ENCODE peak calls at places on chromosomes 7 and 10, in seven cellular contexts. Q is K562, P is right lobe of liver, W is H1, M is ovary, R is HCT116, U is breast epithelium. Z is an unnamed sample. For H3K36me3, the result is how much of the 10 kb centered on the place peaks cover.

GRCh38 chr7:33905389-33906032 is at the start of gene BMPER:
- DNase-seq in P (peak), U (no peak), R (no peak), Q (no peak), M (peak), W (peak), Z (peak)

GRCh38 chr7:146401939-146402338 is 285.3 kb downstream of the CNTNAP2 start:
- DNase-seq in M (no peak), U (no peak), P (no peak), W (no peak), R (no peak), Q (no peak), Z (no peak)

GRCh38 chr7:75971309-75971960 is 23.0 kb downstream of the TMEM120A start:
- DNase-seq in Q (no peak), R (no peak), W (no peak), M (no peak), P (peak), U (no peak), Z (no peak)

GRCh38 chr10:73529089-73529832 is 33.4 kb upstream of the PPP3CB start:
- DNase-seq in Q (peak), R (peak), P (no peak), M (peak), U (peak), W (peak), Z (peak)

GRCh38 chr10:1604246-1604645 is 133.1 kb downstream of the ADARB2 start:
- DNase-seq in R (no peak), Q (no peak), M (no peak), P (no peak), U (no peak), W (no peak), Z (no peak)

GRCh38 chr10:121216295-121216694 is 365.1 kb downstream of the WDR11 start:
- DNase-seq in R (no peak), P (no peak), W (no peak), M (no peak), U (no peak), Q (no peak), Z (no peak)

GRCh38 chr7:158270106-158270775 is 317.4 kb downstream of the PTPRN2 start:
- DNase-seq in Q (no peak), U (no peak), R (no peak), P (no peak), W (no peak), M (no peak), Z (no peak)

GRCh38 chr7:132034748-132035416 is 478.5 kb upstream of the PODXL start:
- DNase-seq in M (no peak), U (no peak), Q (no peak), R (no peak), W (no peak), P (no peak), Z (no peak)

GRCh38 chr10:88256013-88256680 is 327.0 kb downstream of the RNLS start:
- DNase-seq in M (peak), U (no peak), W (no peak), P (no peak), Q (no peak), R (no peak), Z (no peak)

GRCh38 chr10:18397886-18398285 is 253.5 kb downstream of the NSUN6 start:
- DNase-seq in P (no peak), U (no peak), W (no peak), Q (no peak), M (no peak), R (no peak), Z (no peak)

GRCh38 chr10:11689945-11690736 is 52.0 kb upstream of the ECHDC3 start:
- DNase-seq in U (no peak), Q (no peak), W (no peak), P (no peak), R (no peak), M (no peak), Z (no peak)

GRCh38 chr7:42156541-42156865 is 80.5 kb downstream of the GLI3 start:
- DNase-seq in P (no peak), R (no peak), U (peak), M (no peak), Q (no peak), W (no peak), Z (no peak)

GRCh38 chr7:67843001-67843400 is 846.4 kb downstream of the TYW1 start:
- DNase-seq in U (no peak), Q (no peak), R (no peak), W (no peak), P (no peak), M (no peak), Z (no peak)

GRCh38 chr10:3886666-3887251 is 101.8 kb upstream of the KLF6 start:
- DNase-seq in P (peak), R (no peak), W (no peak), Q (no peak), U (peak), M (peak), Z (no peak)

GRCh38 chr10:31602541-31603244 is 283.7 kb downstream of the ZEB1 start:
- DNase-seq in Q (no peak), M (peak), P (peak), U (peak), R (no peak), W (peak), Z (peak)

GRCh38 chr7:5349005-5349380 is 66.2 kb downstream of the SLC29A4 start:
- DNase-seq in R (no peak), W (no peak), P (no peak), Q (no peak), U (no peak), M (no peak), Z (no peak)

GRCh38 chr7:155530601-155531000 is 15.8 kb downstream of the CNPY1 start:
- DNase-seq in U (no peak), R (no peak), M (no peak), W (no peak), Q (no peak), P (no peak), Z (no peak)

GRCh38 chr10:110076559-110077318 is 69.0 kb downstream of the ADD3 start:
- DNase-seq in U (no peak), R (peak), W (no peak), M (peak), P (no peak), Q (no peak), Z (peak)

GRCh38 chr10:6200588-6201510 is 1.9 kb upstream of the PFKFB3 start:
- DNase-seq in W (peak), Q (peak), P (peak), U (no peak), R (no peak), M (peak), Z (peak)

GRCh38 chr10:117439243-117439912 is 64.1 kb upstream of the PDZD8 start:
- DNase-seq in Q (no peak), W (no peak), M (peak), P (no peak), R (no peak), U (no peak), Z (peak)

GRCh38 chr7:25954395-25954794 is 197.6 kb upstream of the NFE2L3 start:
- DNase-seq in M (no peak), Q (no peak), R (no peak), P (no peak), W (no peak), U (no peak), Z (no peak)

GRCh38 chr10:100826661-100826982 is 81.2 kb downstream of the PAX2 start:
- DNase-seq in W (no peak), P (no peak), R (no peak), Q (no peak), U (no peak), M (no peak), Z (no peak)

GRCh38 chr7:72265071-72265470 is 147.1 kb downstream of the CALN1 start:
- DNase-seq in M (no peak), Q (no peak), U (no peak), W (no peak), R (no peak), P (no peak), Z (no peak)

GRCh38 chr7:112204776-112205347 is 1.3 kb downstream of the DOCK4 start:
- DNase-seq in R (no peak), M (no peak), W (no peak), P (no peak), Q (no peak), U (no peak), Z (no peak)

GRCh38 chr10:27537812-27538211 is 33.7 kb downstream of the RAB18 start:
- DNase-seq in W (no peak), R (no peak), U (no peak), Q (no peak), P (no peak), M (no peak), Z (no peak)

GRCh38 chr10:1392127-1392526 is 335.9 kb downstream of the WDR37 start:
- DNase-seq in W (no peak), M (no peak), R (no peak), P (no peak), Q (no peak), U (peak), Z (no peak)

GRCh38 chr7:130154501-130155317 is 50.5 kb downstream of the TMEM209 start:
- DNase-seq in Q (peak), P (no peak), R (no peak), W (peak), U (no peak), M (no peak), Z (no peak)

GRCh38 chr7:117479480-117480224 is at the start of gene CFTR:
- DNase-seq in P (peak), U (no peak), R (no peak), M (peak), Q (no peak), W (peak), Z (peak)

GRCh38 chr7:107029061-107029763 is 15.3 kb upstream of the PRKAR2B start:
- DNase-seq in Q (peak), P (no peak), M (no peak), U (no peak), R (no peak), W (no peak), Z (no peak)

GRCh38 chr7:127021857-127022256 is 230.9 kb downstream of the GRM8 start:
- DNase-seq in M (no peak), W (no peak), R (no peak), P (no peak), U (no peak), Q (no peak), Z (no peak)

GRCh38 chr7:137354361-137354760 is 10.8 kb upstream of the PTN start:
- DNase-seq in W (no peak), U (no peak), Q (no peak), P (no peak), R (no peak), M (no peak), Z (no peak)

GRCh38 chr7:16060492-16060891 is 360.8 kb downstream of the CRPPA start:
- DNase-seq in Q (no peak), P (no peak), R (no peak), U (no peak), W (no peak), M (no peak), Z (no peak)

GRCh38 chr10:122232781-122233180 is 38.3 kb upstream of the BTBD16 start:
- DNase-seq in P (no peak), M (no peak), R (no peak), W (no peak), U (no peak), Q (no peak), Z (no peak)

GRCh38 chr7:12881712-12882111 is 194.3 kb downstream of the ARL4A start:
- DNase-seq in Q (no peak), M (no peak), U (no peak), R (no peak), P (no peak), W (no peak), Z (no peak)

GRCh38 chr10:88152720-88153119 is 289.3 kb downstream of the PTEN start:
- DNase-seq in U (peak), M (no peak), Q (no peak), W (no peak), P (no peak), R (peak), Z (no peak)

GRCh38 chr10:13885238-13885990 is 298.6 kb downstream of the PRPF18 start:
- DNase-seq in W (no peak), U (no peak), P (no peak), Q (no peak), M (no peak), R (no peak), Z (no peak)

GRCh38 chr7:880450-880849 is 4.1 kb downstream of the GET4 start:
- DNase-seq in Q (no peak), M (no peak), P (peak), U (no peak), W (no peak), R (no peak), Z (no peak)

GRCh38 chr7:108570146-108570755 is 577 bp downstream of the DNAJB9 start:
- DNase-seq in R (peak), Q (peak), M (peak), P (peak), W (no peak), U (peak), Z (peak)

GRCh38 chr7:108568801-108569380 is 615 bp downstream of the THAP5 start:
- DNase-seq in W (no peak), P (no peak), Q (no peak), M (no peak), R (no peak), U (no peak), Z (no peak)

GRCh38 chr7:108572487-108572886 is 2.8 kb downstream of the DNAJB9 start:
- DNase-seq in Q (no peak), W (no peak), M (no peak), R (no peak), U (no peak), P (no peak), Z (no peak)

GRCh38 chr7:108565987-108566386 is 3.5 kb downstream of the THAP5 start:
- DNase-seq in W (no peak), M (no peak), U (no peak), Q (no peak), R (no peak), P (no peak), Z (no peak)

GRCh38 chr7:108569381-108570145 is at the start of the genes DNAJB9 and THAP5:
- DNase-seq in R (peak), W (peak), M (peak), Q (peak), U (peak), P (peak), Z (peak)
- TF ChIP-seq POLR2A in R (peak), W (peak), M (peak), Q (peak), U (peak), P (peak), Z (peak)

GRCh38 chr7:157059534-157059933 is 49.1 kb upstream of the MNX1 start:
- DNase-seq in R (no peak), U (no peak), P (no peak), W (no peak), Q (no peak), M (no peak), Z (no peak)
- H3K36me3 ChIP-seq in R (under half), U (under half), P (under half), W (under half), Q (under half), M (under half), Z (under half)

GRCh38 chr7:48097511-48098231 is 8.6 kb downstream of the UPP1 start:
- DNase-seq in W (no peak), M (no peak), R (no peak), P (no peak), U (no peak), Q (no peak), Z (no peak)
- TF ChIP-seq POLR2A in W (no peak), M (no peak), R (no peak), P (no peak), U (no peak), Q (no peak), Z (no peak)

GRCh38 chr7:139066315-139066714 is 30.5 kb upstream of the ZC3HAV1L start:
- DNase-seq in W (no peak), U (no peak), Q (no peak), P (no peak), R (no peak), M (no peak), Z (no peak)
- H3K36me3 ChIP-seq in W (under half), U (under half), Q (half or more), P (under half), R (under half), M (under half), Z (under half)

GRCh38 chr10:33370434-33370930 is 36.0 kb upstream of the NRP1 start:
- DNase-seq in U (no peak), P (no peak), Q (no peak), W (no peak), R (no peak), M (no peak), Z (no peak)
- TF ChIP-seq POLR2A in U (no peak), P (no peak), Q (no peak), W (no peak), R (no peak), M (no peak), Z (no peak)

GRCh38 chr10:119059557-119059956 is 21.1 kb downstream of the EIF3A start:
- DNase-seq in U (no peak), R (no peak), P (no peak), M (no peak), Q (no peak), W (no peak), Z (no peak)
- H3K36me3 ChIP-seq in U (under half), R (half or more), P (under half), M (under half), Q (half or more), W (under half), Z (under half)

Z was measured in transverse colon.